ENCODE peak calls at places on chromosome 4, in four cellular contexts. R is astrocyte, E is fibroblast of lung, H is neural progenitor cell. N is an unnamed sample.

GRCh38 chr4:49063670-49064069 is 77.6 kb downstream of the CWH43 start:
- DNase-seq in H (no peak), R (no peak), E (no peak), N (no peak)

GRCh38 chr4:112973897-112974296 is 75.6 kb upstream of the ANK2 start:
- DNase-seq in E (no peak), H (no peak), R (no peak), N (no peak)

GRCh38 chr4:133624744-133625143 is 475.6 kb downstream of the PCDH10 start:
- DNase-seq in R (no peak), H (peak), E (no peak), N (no peak)

GRCh38 chr4:121736735-121737351 is 28.1 kb downstream of the SMIM43 start:
- DNase-seq in R (peak), E (peak), H (peak), N (peak)

GRCh38 chr4:2257361-2258001 is 4.4 kb downstream of the MXD4 start:
- DNase-seq in H (no peak), R (no peak), E (no peak), N (peak)

GRCh38 chr4:43766648-43767047 is 682.0 kb downstream of the KCTD8 start:
- DNase-seq in R (no peak), H (no peak), E (no peak), N (no peak)

GRCh38 chr4:2570551-2571222 is 34.2 kb downstream of the FAM193A start:
- DNase-seq in H (no peak), R (no peak), E (no peak), N (peak)

GRCh38 chr4:56465599-56466295 is 1.7 kb upstream of the SRP72 start:
- DNase-seq in H (peak), E (peak), R (peak), N (no peak)

GRCh38 chr4:127586922-127587571 is 45.7 kb upstream of the INTU start:
- DNase-seq in R (peak), H (peak), E (peak), N (peak)

GRCh38 chr4:74618659-74619058 is 173.7 kb downstream of the AREG start:
- DNase-seq in R (peak), H (no peak), E (peak), N (no peak)

GRCh38 chr4:122086338-122086737 is 65.8 kb upstream of the BLTP1 start:
- DNase-seq in H (no peak), R (no peak), E (no peak), N (no peak)

GRCh38 chr4:184066584-184067300 is 150.9 kb downstream of the ENPP6 start:
- DNase-seq in R (no peak), E (no peak), H (no peak), N (no peak)

GRCh38 chr4:182808673-182809416 is 108.3 kb downstream of the DCTD start:
- DNase-seq in E (peak), R (peak), H (no peak), N (peak)

GRCh38 chr4:53476232-53477037 is 99.0 kb downstream of the FIP1L1 start:
- DNase-seq in E (peak), H (no peak), R (peak), N (no peak)

GRCh38 chr4:53479731-53480525 is 102.5 kb downstream of the FIP1L1 start:
- DNase-seq in R (peak), H (no peak), E (peak), N (no peak)

GRCh38 chr4:53478671-53479456 is 101.4 kb downstream of the FIP1L1 start:
- DNase-seq in H (no peak), R (peak), E (peak), N (no peak)

GRCh38 chr4:53477666-53478065 is 100.2 kb downstream of the FIP1L1 start:
- DNase-seq in H (no peak), E (peak), R (no peak), N (no peak)

DNA sequence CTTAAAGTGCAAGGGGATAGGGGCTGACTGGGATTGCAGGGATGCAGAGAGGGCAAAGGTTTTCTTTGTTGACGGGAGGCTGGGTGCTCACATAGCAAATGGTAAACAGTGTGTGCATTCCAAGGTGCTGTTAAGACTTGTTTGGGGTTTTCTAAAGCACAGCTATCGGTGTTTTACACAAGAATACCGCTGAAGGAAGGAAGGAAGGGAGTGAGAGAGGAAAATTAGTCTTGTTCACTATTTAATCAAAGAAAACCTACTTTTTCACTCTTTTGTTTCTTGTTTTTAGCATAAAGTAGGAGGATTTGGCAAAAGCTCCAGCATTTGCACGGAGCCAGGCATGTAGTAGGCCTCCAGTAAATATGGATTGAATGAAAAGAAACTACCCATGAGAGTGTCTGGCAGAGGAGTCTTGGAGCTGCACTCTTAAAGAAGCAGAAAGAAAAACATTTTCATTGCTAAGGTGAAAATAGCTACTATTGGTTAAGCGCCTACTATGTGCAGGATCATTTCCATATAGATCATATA is 99.7 kb downstream of the FIP1L1 start:
- DNase-seq in H (peak), E (peak), R (no peak), N (no peak)
- H2AFZ ChIP-seq in H (peak), E (no peak), R (peak), N (no peak)

GRCh38 chr4:706834-707598 is 1.4 kb downstream of the PCGF3 start:
- DNase-seq in R (no peak), E (no peak), H (no peak), N (no peak)
- H3K4me3 ChIP-seq in R (peak), E (peak), H (peak), N (peak)

GRCh38 chr4:79651516-79651915 is 243.5 kb upstream of the GK2 start:
- DNase-seq in R (peak), H (no peak), E (peak), N (no peak)

GRCh38 chr4:79650794-79651431 is 242.9 kb upstream of the GK2 start:
- DNase-seq in H (no peak), R (peak), E (peak), N (no peak)

GRCh38 chr4:79650217-79650616 is 242.2 kb upstream of the GK2 start:
- DNase-seq in E (peak), H (no peak), R (peak), N (no peak)

GRCh38 chr4:79645942-79646341 is 237.9 kb upstream of the GK2 start:
- DNase-seq in E (no peak), R (no peak), H (no peak), N (no peak)
- TF ChIP-seq EZH2 in E (no peak), R (no peak), H (no peak), N (no peak)

GRCh38 chr4:68451246-68452211 is 4.3 kb downstream of the TMPRSS11E start:
- DNase-seq in E (peak), R (peak), H (no peak), N (no peak)

GRCh38 chr4:68445111-68445510 is 2.2 kb upstream of the TMPRSS11E start:
- DNase-seq in E (peak), H (no peak), R (peak), N (no peak)

DNA sequence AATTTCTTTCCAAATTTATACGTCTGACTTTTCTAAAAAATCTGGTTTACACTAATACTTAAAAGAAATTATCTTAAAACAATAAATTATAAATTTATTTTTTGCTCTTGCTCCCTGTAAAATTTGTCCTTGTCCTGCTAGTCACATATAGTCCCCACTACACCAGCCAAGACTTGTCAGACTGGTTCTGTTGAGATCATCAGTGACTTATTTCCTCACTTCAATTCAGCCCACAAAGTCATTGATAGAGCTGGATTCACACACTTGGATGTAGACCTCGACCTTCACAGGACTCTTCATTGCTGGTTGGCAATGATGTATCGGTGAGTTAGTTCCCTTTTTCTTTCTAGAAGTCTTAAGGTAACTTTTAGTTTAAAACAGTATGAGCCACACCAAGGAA is at the start of gene TMPRSS11E:
- DNase-seq in E (no peak), H (no peak), R (no peak), N (no peak)
- H2AFZ ChIP-seq in E (no peak), H (no peak), R (no peak), N (no peak)

DNA sequence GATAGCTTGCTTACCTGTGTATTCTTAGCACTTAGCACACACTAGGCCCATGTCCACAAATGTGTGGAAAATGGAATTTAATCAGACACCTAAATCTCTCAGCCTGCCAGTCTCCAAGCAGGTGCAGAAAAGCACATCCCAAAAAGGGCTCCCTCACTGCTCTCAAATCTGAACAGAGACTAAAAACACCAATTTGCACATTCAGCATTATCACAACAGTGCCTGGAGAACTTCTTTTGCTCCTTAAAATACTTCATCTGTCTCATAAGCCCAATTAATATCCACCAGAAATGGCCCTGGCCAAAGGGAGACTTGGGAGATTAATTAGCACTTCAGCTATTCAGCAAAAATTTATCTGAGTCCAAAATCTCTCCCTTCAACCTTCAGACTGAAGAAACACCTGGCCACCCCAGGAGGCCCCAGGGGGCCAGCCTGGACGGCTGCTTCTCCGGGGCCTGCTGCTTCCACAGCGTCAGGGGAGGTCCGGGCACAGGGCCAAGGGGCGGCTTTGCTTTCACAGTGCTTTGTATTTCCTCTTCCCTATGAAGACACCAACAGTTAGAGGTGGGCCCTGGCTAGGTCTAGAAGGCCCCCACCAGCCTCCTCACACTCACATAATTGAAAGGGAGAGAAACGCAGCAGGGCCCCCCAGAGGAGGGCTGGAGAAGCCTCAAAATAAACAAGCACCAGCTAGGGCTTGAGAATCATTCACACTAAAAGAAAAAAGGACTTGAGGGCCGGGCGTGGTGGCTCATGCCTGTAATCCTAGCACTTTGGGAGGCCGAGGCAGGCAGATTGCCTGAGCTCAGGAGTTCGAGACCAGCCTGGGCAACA is 18.0 kb downstream of the SCD5 start:
- DNase-seq in R (peak), E (peak), H (no peak), N (peak)
- H3K4me3 ChIP-seq in R (no peak), E (no peak), H (no peak), N (no peak)

GRCh38 chr4:76253511-76253910 is 2.0 kb downstream of the FAM47E start:
- DNase-seq in E (no peak), H (no peak), R (no peak), N (no peak)

GRCh38 chr4:76256032-76256431 is 4.5 kb downstream of the FAM47E start:
- DNase-seq in E (no peak), R (no peak), H (no peak), N (peak)

GRCh38 chr4:76252271-76252653 is 741 bp downstream of the FAM47E start:
- DNase-seq in E (no peak), H (no peak), R (no peak), N (no peak)

GRCh38 chr4:76250962-76251361 is 559 bp upstream of the FAM47E start:
- DNase-seq in E (peak), H (no peak), R (no peak), N (no peak)

DNA sequence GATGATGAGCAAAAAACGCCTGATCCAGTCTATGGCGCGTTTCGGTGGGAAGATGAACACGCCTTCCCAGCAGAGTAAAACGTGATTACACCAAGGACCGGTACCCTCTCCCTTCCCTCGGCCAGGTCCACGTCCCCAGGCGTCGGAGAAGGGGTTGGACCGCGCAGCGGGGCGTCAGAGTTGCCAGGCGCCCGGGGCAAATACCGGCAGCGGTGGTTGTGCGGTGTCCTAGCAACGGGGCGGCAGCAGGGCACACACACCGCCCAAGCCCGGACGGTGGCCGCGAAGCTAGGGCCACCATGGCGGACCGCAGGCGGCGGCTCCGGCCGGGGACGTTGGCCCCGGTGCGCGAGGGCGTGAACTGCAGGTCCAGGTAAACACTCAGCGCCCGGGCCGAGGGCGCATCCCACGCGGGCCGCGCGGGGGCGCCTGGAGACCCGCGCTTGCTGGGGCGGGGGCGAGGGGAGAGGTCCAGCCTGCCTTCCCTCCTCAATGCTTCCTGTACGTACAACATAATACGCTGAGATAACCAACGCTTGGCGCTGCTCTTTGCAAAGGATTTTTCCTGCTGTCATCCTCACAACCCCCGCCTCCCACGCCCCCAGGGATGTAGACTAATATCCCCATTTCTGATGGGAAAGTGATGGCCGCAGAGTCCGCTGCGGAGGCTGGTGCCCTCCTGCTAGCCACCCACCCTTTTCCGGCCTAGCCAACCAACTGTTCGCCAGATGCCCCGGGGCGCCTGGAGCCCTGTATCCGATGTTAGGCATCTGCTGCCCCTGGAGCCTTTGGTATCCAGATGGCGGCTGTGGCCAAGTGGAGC is at the start of gene FAM47E:
- DNase-seq in H (peak), R (peak), E (peak), N (no peak)
- TF ChIP-seq EZH2 in H (no peak), R (peak), E (no peak), N (no peak)

GRCh38 chr4:67871867-67872266 is 11.9 kb downstream of the TMPRSS11D start:
- DNase-seq in R (peak), E (peak), H (peak), N (no peak)
- H2AFZ ChIP-seq in R (no peak), E (no peak), H (no peak), N (no peak)

DNA sequence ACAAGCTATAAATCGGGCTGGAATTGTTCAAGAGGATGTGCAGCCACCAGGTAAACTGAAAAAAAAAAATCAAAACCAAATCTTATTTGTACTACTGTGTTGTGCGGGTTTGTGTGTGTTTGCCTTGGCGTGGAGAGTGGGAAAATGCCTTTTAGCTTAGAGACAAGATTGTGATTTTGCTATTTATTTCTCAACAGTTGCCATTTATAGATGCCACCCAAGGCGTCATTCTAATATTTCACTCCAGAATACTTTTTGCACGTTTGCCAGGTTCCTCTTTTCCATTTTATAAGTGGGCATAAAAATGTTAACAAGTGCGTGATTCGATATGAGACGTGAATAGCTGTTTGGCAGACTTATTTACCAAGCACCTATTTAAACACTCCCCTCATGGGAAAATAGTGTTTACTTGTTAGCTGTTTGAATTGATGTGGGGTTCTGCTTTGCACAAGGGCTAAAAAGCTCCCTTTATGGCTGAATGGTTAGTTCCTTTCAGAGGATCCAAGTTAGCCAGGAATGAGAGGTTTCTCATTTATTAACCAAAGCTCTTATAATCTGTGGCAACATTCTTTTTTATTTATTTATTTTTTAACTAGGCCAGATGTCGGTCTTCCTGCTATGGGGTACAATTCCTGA is 14.4 kb downstream of the SMIM20 start:
- DNase-seq in E (no peak), H (no peak), R (no peak), N (no peak)
- H3K4me3 ChIP-seq in E (no peak), H (no peak), R (no peak), N (no peak)